ENCODE peak calls at places on chromosomes 12 and 14, in four cellular contexts. F is left cardiac atrium, Z is T-helper 17 cell, A is lung. B is an unnamed sample.

GRCh38 chr12:27289414-27289813 is 43.2 kb upstream of the BMAL2 start:
- DNase-seq in Z (no peak), A (no peak), F (no peak), B (no peak)

GRCh38 chr12:110102255-110102654 is 21.9 kb upstream of the IFT81 start:
- DNase-seq in A (no peak), F (peak), Z (no peak), B (peak)

GRCh38 chr12:113515082-113515856 is 43.6 kb upstream of the LHX5 start:
- DNase-seq in A (no peak), Z (no peak), F (no peak), B (no peak)

GRCh38 chr14:49858383-49858782 is 5.8 kb upstream of the NEMF start:
- DNase-seq in Z (no peak), F (no peak), A (peak), B (peak)

GRCh38 chr12:122238861-122239260 is 13.0 kb upstream of the DIABLO start:
- DNase-seq in F (no peak), Z (no peak), A (no peak), B (no peak)

GRCh38 chr12:52879394-52880351 is 25.2 kb downstream of the KRT8 start:
- DNase-seq in Z (peak), F (peak), A (peak), B (peak)

GRCh38 chr12:9872743-9873142 is 3.6 kb upstream of the CLEC2B start:
- DNase-seq in A (no peak), F (no peak), Z (no peak), B (no peak)

GRCh38 chr14:100365741-100366140 is 42.6 kb downstream of the SLC25A47 start:
- DNase-seq in F (no peak), A (no peak), Z (no peak), B (no peak)

GRCh38 chr14:90275820-90276219 is 19.5 kb downstream of the PSMC1 start:
- DNase-seq in A (no peak), F (no peak), Z (no peak), B (no peak)

B was measured in Kasumi-1.